ENCODE peak calls at places on chromosome 3, in six cellular contexts. K is MM.1S; P is tibial artery; H is CD4-positive, alpha-beta memory T cell; S is naive thymus-derived CD4-positive, alpha-beta T cell; B is stomach. T is an unnamed sample. For H3K9me3, the result is how much of the 10 kb centered on the place peaks cover.

GRCh38 chr3:72839057-72839456 is 9.2 kb downstream of the SHQ1 start:
- DNase-seq in K (no peak), P (no peak), B (no peak), H (no peak), S (no peak), T (no peak)

GRCh38 chr3:5290915-5291314 is 103.4 kb downstream of the EDEM1 start:
- DNase-seq in S (no peak), K (no peak), H (no peak), P (no peak), B (no peak), T (no peak)

GRCh38 chr3:23489338-23490158 is 286.4 kb downstream of the UBE2E2 start:
- DNase-seq in H (no peak), B (no peak), P (no peak), K (no peak), S (no peak), T (no peak)

GRCh38 chr3:24013843-24014242 is 68.8 kb downstream of the NR1D2 start:
- DNase-seq in P (no peak), S (no peak), B (no peak), H (no peak), K (no peak), T (no peak)

GRCh38 chr3:79183496-79183895 is 584.3 kb downstream of the ROBO1 start:
- DNase-seq in B (no peak), H (no peak), S (no peak), P (no peak), K (no peak), T (no peak)

GRCh38 chr3:142858043-142858442 is 30.8 kb downstream of the PCOLCE2 start:
- DNase-seq in P (no peak), K (no peak), B (no peak), H (no peak), S (no peak), T (no peak)

GRCh38 chr3:17553080-17553479 is 189.4 kb downstream of the TBC1D5 start:
- DNase-seq in P (no peak), K (no peak), B (no peak), S (no peak), H (no peak), T (no peak)

GRCh38 chr3:48784426-48785120 is 63.1 kb downstream of the PRKAR2A start:
- DNase-seq in H (no peak), B (no peak), S (no peak), P (no peak), K (no peak), T (no peak)

GRCh38 chr3:191330309-191330712 is at the start of gene UTS2B:
- DNase-seq in B (no peak), K (peak), S (no peak), H (no peak), P (no peak), T (no peak)

GRCh38 chr3:59412506-59412905 is 362.7 kb upstream of the CFAP20DC start:
- DNase-seq in B (no peak), H (no peak), K (no peak), P (no peak), S (no peak), T (no peak)

GRCh38 chr3:25047058-25047457 is 381.0 kb upstream of the RARB start:
- DNase-seq in B (no peak), H (no peak), P (no peak), S (no peak), K (no peak), T (no peak)

GRCh38 chr3:162722336-162722735 is 1225.7 kb downstream of the OTOL1 start:
- DNase-seq in S (no peak), H (no peak), P (no peak), B (no peak), K (no peak), T (no peak)

GRCh38 chr3:159616234-159616825 is 372.3 kb upstream of the IL12A start:
- DNase-seq in K (no peak), H (no peak), S (no peak), B (peak), P (no peak), T (peak)

GRCh38 chr3:58167431-58168351 is 43.1 kb downstream of the DNASE1L3 start:
- DNase-seq in K (peak), S (peak), P (peak), H (peak), B (peak), T (peak)

GRCh38 chr3:172246107-172246870 is 202.0 kb downstream of the GHSR start:
- DNase-seq in H (no peak), K (no peak), S (no peak), B (peak), P (no peak), T (no peak)

GRCh38 chr3:143445118-143445517 is 325.5 kb downstream of the CHST2 start:
- DNase-seq in B (no peak), H (no peak), S (no peak), K (no peak), P (no peak), T (no peak)

GRCh38 chr3:129890125-129890524 is 3.4 kb downstream of the TMCC1 start:
- DNase-seq in B (no peak), K (peak), S (no peak), P (no peak), H (no peak), T (peak)

GRCh38 chr3:30620402-30621360 is 14.3 kb downstream of the TGFBR2 start:
- DNase-seq in B (no peak), S (no peak), K (no peak), P (no peak), H (peak), T (no peak)
- H3K27ac ChIP-seq in B (peak), S (peak), K (no peak), P (no peak), H (peak), T (no peak)

GRCh38 chr3:197248341-197248740 is 50.1 kb downstream of the DLG1 start:
- DNase-seq in S (no peak), B (no peak), K (no peak), P (no peak), H (no peak), T (no peak)

GRCh38 chr3:197242784-197243432 is 55.5 kb downstream of the DLG1 start:
- DNase-seq in P (no peak), K (no peak), H (no peak), B (no peak), S (no peak), T (no peak)

GRCh38 chr3:197241173-197241572 is 57.2 kb downstream of the DLG1 start:
- DNase-seq in B (no peak), H (no peak), S (no peak), P (no peak), K (no peak), T (no peak)

GRCh38 chr3:197249542-197249941 is 48.9 kb downstream of the DLG1 start:
- DNase-seq in P (no peak), S (no peak), B (no peak), K (no peak), H (no peak), T (no peak)

DNA sequence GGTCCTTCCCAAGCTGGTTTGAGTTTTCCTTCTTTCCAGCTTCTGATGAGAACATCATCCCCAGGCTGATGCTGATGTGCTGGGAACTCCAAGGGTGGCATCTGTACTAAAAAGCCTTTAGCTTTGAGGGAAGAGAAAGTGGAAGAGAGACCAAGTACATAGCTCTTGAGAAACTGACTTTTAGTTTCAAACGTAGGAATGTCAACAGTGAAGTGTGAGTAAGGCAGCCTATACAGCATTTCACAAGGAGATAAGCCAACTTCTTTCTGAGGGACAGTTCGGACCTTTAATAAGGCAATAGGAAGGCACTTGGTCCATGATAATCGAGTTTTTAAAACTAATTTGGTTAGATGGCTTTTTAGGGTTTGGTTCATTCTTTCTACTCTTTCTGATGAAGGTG is 53.7 kb downstream of the DLG1 start:
- DNase-seq in B (no peak), H (no peak), S (no peak), P (no peak), K (no peak), T (no peak)
- H3K9me3 ChIP-seq in B (under half), H (under half), S (under half), P (under half), K (under half), T (under half)

GRCh38 chr3:56001537-56001936 is 466.7 kb downstream of the ERC2 start:
- DNase-seq in S (no peak), H (no peak), B (no peak), K (no peak), P (no peak), T (no peak)
- H3K4me3 ChIP-seq in S (no peak), H (no peak), B (no peak), K (no peak), P (no peak), T (no peak)

DNA sequence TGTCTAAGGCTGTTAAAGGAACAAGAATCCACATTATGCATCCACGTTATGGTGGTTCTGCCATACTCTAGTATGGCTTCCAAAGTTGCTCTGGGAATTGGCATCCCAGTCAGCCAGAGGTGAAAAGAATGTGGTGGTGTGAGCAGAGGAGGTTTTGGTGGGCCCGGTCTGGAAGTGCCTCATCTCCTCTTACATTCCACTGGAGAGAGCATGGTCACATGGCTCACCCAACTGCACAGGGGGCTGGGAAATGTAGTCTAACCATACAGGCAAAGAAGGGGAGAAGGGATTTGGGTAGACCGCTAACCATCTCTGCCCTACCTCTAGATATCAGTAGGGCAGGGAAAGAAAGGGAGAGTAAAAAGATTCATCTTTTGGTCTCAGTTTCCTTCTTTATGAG is 3.2 kb upstream of the HEG1 start:
- DNase-seq in K (no peak), S (no peak), P (no peak), B (no peak), H (no peak), T (no peak)
- H3K27ac ChIP-seq in K (no peak), S (no peak), P (peak), B (no peak), H (no peak), T (no peak)

DNA sequence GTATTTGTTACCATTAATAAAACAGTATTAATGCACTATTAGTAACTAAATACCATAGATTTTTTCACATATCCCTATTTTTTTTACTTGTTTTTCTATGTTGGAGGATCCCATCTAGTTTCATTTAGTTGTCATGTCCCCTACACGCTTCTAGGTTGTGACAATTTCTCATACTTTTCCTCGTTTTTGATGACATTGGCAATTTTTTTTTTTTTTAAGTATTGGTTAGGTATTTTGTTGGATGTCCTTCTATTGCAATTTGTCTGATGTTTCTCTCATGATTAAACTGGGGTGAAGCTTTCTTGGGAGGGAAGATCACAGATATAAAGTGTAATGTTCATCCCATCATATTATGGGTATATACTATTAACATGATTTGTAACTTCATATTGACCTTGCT is 409.1 kb upstream of the CNTN6 start:
- DNase-seq in P (no peak), H (no peak), B (no peak), K (no peak), S (no peak), T (no peak)
- H3K9me3 ChIP-seq in P (under half), H (under half), B (under half), K (under half), S (under half), T (under half)

DNA sequence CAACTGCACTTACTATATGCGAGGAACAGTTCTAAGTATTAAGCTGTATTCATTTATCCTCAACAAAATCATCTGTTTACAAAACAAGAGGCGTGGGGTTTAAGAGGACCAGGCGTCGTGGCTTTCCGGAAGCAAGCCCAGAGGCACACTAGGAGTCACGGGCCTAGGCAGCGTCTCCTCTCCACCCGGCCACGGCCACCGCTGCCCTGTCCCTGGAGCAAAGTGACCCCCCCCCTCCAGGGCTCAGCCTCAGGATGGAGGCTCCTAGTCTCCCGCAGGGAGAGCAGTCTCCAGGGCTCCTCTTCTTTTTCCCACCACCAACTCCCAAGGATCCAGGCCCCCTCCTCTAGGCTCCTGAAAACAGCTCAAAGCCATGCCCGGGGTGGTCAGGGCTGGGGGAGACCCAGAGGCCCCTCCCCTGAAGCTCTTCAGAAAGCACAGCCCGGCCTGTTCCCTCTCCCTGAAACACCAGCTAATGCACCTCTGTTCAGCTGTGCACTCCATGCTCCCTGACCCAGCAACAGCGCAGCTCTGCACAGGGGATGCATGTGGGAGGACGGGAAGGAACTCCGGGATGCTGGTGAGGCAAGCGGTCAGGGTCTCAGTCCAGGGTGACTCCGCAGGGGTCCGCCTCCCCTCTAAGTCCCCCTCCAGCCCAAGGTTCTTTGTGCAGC is 16.8 kb downstream of the TNK2 start:
- DNase-seq in S (no peak), P (no peak), B (no peak), K (no peak), H (no peak), T (peak)
- H3K4me3 ChIP-seq in S (no peak), P (peak), B (peak), K (no peak), H (no peak), T (peak)

GRCh38 chr3:106261915-106262683 is 393.3 kb upstream of the CBLB start:
- DNase-seq in S (no peak), B (no peak), P (no peak), H (no peak), K (no peak), T (peak)

GRCh38 chr3:106257172-106257571 is 388.4 kb upstream of the CBLB start:
- DNase-seq in K (no peak), B (no peak), P (no peak), H (no peak), S (no peak), T (no peak)

GRCh38 chr3:106263556-106263955 is 394.7 kb upstream of the CBLB start:
- DNase-seq in P (no peak), B (no peak), S (no peak), H (no peak), K (no peak), T (no peak)

GRCh38 chr3:106262976-106263375 is 394.2 kb upstream of the CBLB start:
- DNase-seq in K (no peak), S (no peak), B (no peak), P (no peak), H (no peak), T (no peak)

GRCh38 chr3:106261396-106261795 is 392.6 kb upstream of the CBLB start:
- DNase-seq in H (no peak), B (no peak), P (no peak), K (no peak), S (no peak), T (no peak)
- H3K27ac ChIP-seq in H (no peak), B (no peak), P (no peak), K (no peak), S (no peak), T (peak)

DNA sequence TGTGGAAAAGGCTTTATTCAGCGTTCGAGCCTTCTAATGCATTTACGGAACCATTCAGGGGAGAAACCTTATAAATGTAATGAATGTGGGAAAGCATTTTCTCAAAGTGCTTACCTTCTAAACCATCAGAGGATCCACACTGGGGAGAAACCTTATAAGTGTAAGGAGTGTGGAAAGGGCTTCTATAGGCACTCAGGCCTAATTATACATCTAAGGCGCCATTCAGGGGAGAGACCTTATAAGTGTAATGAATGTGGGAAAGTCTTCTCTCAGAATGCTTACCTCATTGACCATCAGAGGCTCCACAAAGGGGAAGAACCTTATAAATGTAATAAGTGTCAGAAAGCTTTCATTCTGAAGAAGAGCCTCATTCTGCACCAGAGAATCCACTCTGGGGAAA is 6.2 kb upstream of the ZNF35 start:
- DNase-seq in H (no peak), S (no peak), P (no peak), K (no peak), B (no peak), T (no peak)
- H3K9me3 ChIP-seq in H (under half), S (half or more), P (under half), K (under half), B (half or more), T (under half)

T was measured in SJCRH30.